ENCODE peak calls at places on chromosomes 7 and 10, in ten cellular contexts. G, F, W, P, I, L, J, H, U and O are unnamed samples.

GRCh38 chr7:118573065-118573464 is 348.6 kb downstream of the ANKRD7 start:
- DNase-seq in G (peak; percentile 29), F (no peak), W (no peak), P (no peak), I (no peak), L (no peak), J (peak; percentile 6), H (no peak), U (no peak), O (no peak)

GRCh38 chr7:29084832-29085231 is 61.5 kb downstream of the CPVL start:
- DNase-seq in G (no peak), F (no peak), W (no peak), P (no peak), I (no peak), L (no peak), J (no peak), H (no peak), U (no peak), O (no peak)

GRCh38 chr10:32205666-32206065 is 141.3 kb downstream of the EPC1 start:
- DNase-seq in G (no peak), F (no peak), W (no peak), P (no peak), I (no peak), L (no peak), J (peak; percentile 79), H (no peak), U (peak; percentile 59), O (no peak)

GRCh38 chr7:158955932-158956804 is 99.8 kb downstream of the DYNC2I1 start:
- DNase-seq in G (no peak), F (no peak), W (no peak), P (no peak), I (no peak), L (no peak), J (no peak), H (no peak), U (no peak), O (no peak)

GRCh38 chr7:5422324-5423271 is 1.0 kb downstream of the TNRC18 start:
- DNase-seq in G (no peak), F (no peak), W (peak; percentile 28), P (peak; percentile 86), I (no peak), L (no peak), J (peak; percentile 30), H (no peak), U (peak; percentile 81), O (peak; percentile 62)

GRCh38 chr10:72353028-72353962 is 1.4 kb downstream of the DNAJB12 start:
- DNase-seq in G (no peak), F (no peak), W (no peak), P (no peak), I (no peak), L (no peak), J (peak; percentile 31), H (no peak), U (peak; percentile 71), O (no peak)

GRCh38 chr10:89450901-89451300 is 36.5 kb downstream of the IFIT5 start:
- DNase-seq in G (no peak), F (no peak), W (no peak), P (no peak), I (no peak), L (no peak), J (no peak), H (no peak), U (no peak), O (no peak)

GRCh38 chr10:69070951-69071350 is 17.0 kb upstream of the SRGN start:
- DNase-seq in G (no peak), F (no peak), W (no peak), P (no peak), I (no peak), L (no peak), J (no peak), H (no peak), U (no peak), O (no peak)

GRCh38 chr7:100584677-100585510 is 1.0 kb downstream of the LRCH4 start:
- DNase-seq in G (peak; percentile 69), F (peak; percentile 79), W (no peak), P (peak; percentile 85), I (no peak), L (peak; percentile 87), J (peak; percentile 82), H (peak; percentile 77), U (peak; percentile 75), O (no peak)

GRCh38 chr10:100370561-100370975 is 23.5 kb downstream of the SCD start:
- DNase-seq in G (no peak), F (peak; percentile 52), W (no peak), P (no peak), I (peak; percentile 19), L (no peak), J (peak; percentile 45), H (no peak), U (peak; percentile 83), O (no peak)

GRCh38 chr10:45353176-45353575 is 20.8 kb upstream of the ALOX5 start:
- DNase-seq in G (no peak), F (no peak), W (no peak), P (no peak), I (no peak), L (no peak), J (no peak), H (no peak), U (no peak), O (no peak)

GRCh38 chr10:68086011-68086410 is 10.9 kb upstream of the HERC4 start:
- DNase-seq in G (no peak), F (no peak), W (no peak), P (no peak), I (no peak), L (no peak), J (no peak), H (no peak), U (peak; percentile 46), O (no peak)

GRCh38 chr7:143049380-143049779 is 2.8 kb upstream of the OR6V1 start:
- DNase-seq in G (peak; percentile 72), F (no peak), W (no peak), P (no peak), I (no peak), L (no peak), J (no peak), H (no peak), U (no peak), O (no peak)
- H3K4me1 ChIP-seq in G (no peaks in the 10 kb centered on the region), F (no peaks in the 10 kb centered on the region), W (no peaks in the 10 kb centered on the region), P (peaks cover 3% of the 10 kb centered on the region), I (no peaks in the 10 kb centered on the region), L (no peaks in the 10 kb centered on the region), J (no peaks in the 10 kb centered on the region), H (no peaks in the 10 kb centered on the region), U (no peaks in the 10 kb centered on the region), O (peaks cover 40% of the 10 kb centered on the region)

DNA sequence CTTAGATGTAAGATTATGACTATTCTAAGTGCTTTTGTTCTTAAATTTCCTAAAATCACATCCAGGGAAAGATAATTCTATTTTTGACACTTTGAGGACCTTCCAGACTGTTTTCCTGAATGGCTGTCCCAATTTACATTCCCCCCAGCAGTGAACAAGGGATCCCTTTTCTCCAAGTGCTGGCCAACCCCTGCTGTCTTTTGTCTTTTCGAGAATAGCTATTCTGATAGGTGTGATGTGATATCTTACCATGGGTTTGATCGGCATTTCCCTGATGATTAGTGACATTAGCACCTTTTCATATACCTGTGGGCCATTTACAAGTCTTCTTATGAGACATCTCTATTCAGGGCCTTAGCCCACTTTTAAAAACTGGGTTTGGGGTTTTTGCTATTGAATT is 526.7 kb upstream of the FZD8 start:
- DNase-seq in G (no peak), F (no peak), W (no peak), P (no peak), I (no peak), L (no peak), J (no peak), H (no peak), U (no peak), O (no peak)
- H3K4me3 ChIP-seq in G (no peak overlapping the region), F (no peak overlapping the region), W (no peak overlapping the region), P (no peak overlapping the region), I (no peak overlapping the region), L (no peak overlapping the region), J (no peak overlapping the region), H (no peak overlapping the region), U (no peak overlapping the region), O (no peak overlapping the region)

DNA sequence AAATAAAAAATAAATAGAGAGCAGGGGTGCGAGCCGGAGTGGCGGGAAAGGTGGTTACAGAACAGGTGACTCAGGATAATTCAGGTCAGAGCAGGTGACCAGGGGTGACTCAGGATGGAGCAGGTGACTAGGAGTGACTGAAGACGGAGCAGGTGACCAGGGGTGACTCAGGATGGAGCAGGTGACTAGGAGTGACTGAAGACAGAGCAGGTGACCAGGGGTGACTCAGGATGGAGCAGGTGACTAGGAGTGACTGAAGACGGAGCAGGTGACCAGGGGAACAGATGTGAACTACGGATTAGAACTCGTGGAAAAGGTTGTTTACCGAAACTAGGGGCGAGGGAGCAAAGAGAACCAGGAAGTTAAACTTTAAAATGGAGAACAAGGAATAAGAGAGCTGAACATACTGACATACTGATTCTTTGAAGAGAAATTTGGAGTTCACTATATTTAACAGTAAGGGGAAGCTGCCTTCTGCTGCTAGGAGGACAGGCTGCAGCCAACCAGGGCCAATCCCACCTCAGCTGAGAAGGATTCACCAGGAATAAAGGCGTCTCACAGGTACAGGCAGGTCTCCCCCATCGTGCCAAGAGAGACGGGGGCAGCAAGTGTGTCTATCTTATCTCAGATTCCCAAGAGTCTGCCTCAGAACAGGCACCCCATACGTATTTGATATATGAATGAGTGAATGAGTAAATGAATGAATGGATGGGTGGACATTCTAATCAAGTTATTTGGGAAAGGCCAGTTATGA is 101.3 kb downstream of the CPXM2 start:
- DNase-seq in G (no peak), F (no peak), W (no peak), P (no peak), I (no peak), L (peak; percentile 78), J (no peak), H (no peak), U (no peak), O (peak; percentile 13)
- H3K9me3 ChIP-seq in G (no peaks in the 10 kb centered on the region), F (peaks cover 8% of the 10 kb centered on the region), W (no peaks in the 10 kb centered on the region), P (no peaks in the 10 kb centered on the region), I (no peaks in the 10 kb centered on the region), L (no peaks in the 10 kb centered on the region), J (no peaks in the 10 kb centered on the region), H (no peaks in the 10 kb centered on the region), U (no peaks in the 10 kb centered on the region), O (no peaks in the 10 kb centered on the region)

GRCh38 chr10:74922921-74923320 is 96.5 kb downstream of the KAT6B start:
- DNase-seq in G (no peak), F (no peak), W (no peak), P (no peak), I (no peak), L (no peak), J (peak; percentile 58), H (no peak), U (peak; percentile 45), O (no peak)
- H3K4me1 ChIP-seq in G (peaks cover 65% of the 10 kb centered on the region), F (peaks cover 52% of the 10 kb centered on the region), W (peaks cover 4% of the 10 kb centered on the region), P (peaks cover 39% of the 10 kb centered on the region), I (peaks cover 10% of the 10 kb centered on the region), L (no peaks in the 10 kb centered on the region), J (peaks cover 28% of the 10 kb centered on the region), H (no peaks in the 10 kb centered on the region), U (peaks cover 54% of the 10 kb centered on the region), O (peaks cover 53% of the 10 kb centered on the region)